ENCODE peak calls at places on chromosomes 4 and X, in seven cellular contexts. X, O, J, L, S, W and Y are unnamed samples. For H3K27me3, the result is how much of the 10 kb centered on the place peaks cover.

GRCh38 chr4:110087116-110087708 is 111.2 kb downstream of the ELOVL6 start:
- ATAC-seq in X (peak), O (no peak), J (no peak), L (peak), S (no peak), W (no peak), Y (no peak)

GRCh38 chrX:33183366-33183765 is 28.0 kb downstream of the DMD start:
- ATAC-seq in X (peak), O (peak), J (peak), L (peak), S (no peak), W (no peak), Y (peak)

GRCh38 chr4:1969928-1970723 is 38.6 kb downstream of the NELFA start:
- ATAC-seq in X (no peak), O (no peak), J (no peak), L (no peak), S (no peak), W (no peak), Y (no peak)

GRCh38 chr4:169756971-169757574 is 671 bp downstream of the HPF1 start:
- ATAC-seq in X (no peak), O (no peak), J (no peak), L (peak), S (no peak), W (peak), Y (peak)

GRCh38 chrX:95919605-95920004 is 765.0 kb upstream of the DIAPH2 start:
- ATAC-seq in X (no peak), O (no peak), J (no peak), L (no peak), S (no peak), W (no peak), Y (no peak)

GRCh38 chr4:158896459-158897238 is 127.8 kb downstream of the FNIP2 start:
- ATAC-seq in X (no peak), O (no peak), J (no peak), L (no peak), S (no peak), W (peak), Y (no peak)

GRCh38 chr4:94352996-94353395 is 10.4 kb upstream of the HPGDS start:
- ATAC-seq in X (no peak), O (peak), J (no peak), L (no peak), S (no peak), W (no peak), Y (no peak)

GRCh38 chrX:27336466-27337091 is 126.6 kb downstream of the PPP4R3C start:
- ATAC-seq in X (no peak), O (no peak), J (no peak), L (no peak), S (peak), W (no peak), Y (no peak)

GRCh38 chrX:154310991-154311541 is 15.5 kb downstream of the TKTL1 start:
- ATAC-seq in X (no peak), O (no peak), J (no peak), L (no peak), S (no peak), W (no peak), Y (no peak)

GRCh38 chrX:37871626-37872302 is 24.4 kb upstream of the DYNLT3 start:
- ATAC-seq in X (peak), O (peak), J (no peak), L (peak), S (peak), W (no peak), Y (no peak)

GRCh38 chr4:26905172-26905571 is 44.5 kb downstream of the STIM2 start:
- ATAC-seq in X (no peak), O (no peak), J (no peak), L (no peak), S (no peak), W (no peak), Y (no peak)

GRCh38 chr4:128831526-128832252 is 22.2 kb downstream of the JADE1 start:
- ATAC-seq in X (no peak), O (no peak), J (no peak), L (no peak), S (peak), W (no peak), Y (no peak)

GRCh38 chr4:42399393-42399792 is 2.1 kb downstream of the SHISA3 start:
- ATAC-seq in X (peak), O (no peak), J (peak), L (peak), S (peak), W (no peak), Y (no peak)

GRCh38 chr4:106444557-106444956 is 76.0 kb upstream of the GIMD1 start:
- ATAC-seq in X (no peak), O (no peak), J (no peak), L (no peak), S (no peak), W (no peak), Y (no peak)

GRCh38 chrX:47958943-47959342 is 44.8 kb downstream of the ZNF182 start:
- ATAC-seq in X (no peak), O (no peak), J (no peak), L (no peak), S (peak), W (peak), Y (no peak)

DNA sequence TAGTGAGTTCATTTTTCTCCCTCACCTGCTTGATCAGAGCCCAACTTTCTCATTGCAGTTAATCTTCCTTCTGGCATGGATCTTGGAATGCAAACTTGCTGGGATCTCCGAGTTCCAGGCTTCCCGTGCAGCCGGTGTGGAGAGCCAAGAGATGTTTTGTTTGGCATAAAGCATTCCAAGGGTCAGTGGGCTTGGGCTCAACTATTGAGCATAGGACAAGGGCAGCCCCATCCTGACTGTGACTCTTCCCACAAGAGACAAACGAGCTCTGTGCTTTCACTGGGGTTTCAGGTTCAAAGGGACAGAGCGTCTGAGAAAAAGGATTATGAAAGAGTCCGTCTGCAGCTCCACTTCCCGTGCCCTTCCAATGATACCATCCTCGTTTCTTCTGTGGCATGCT is 10.5 kb downstream of the TLR7 start:
- ATAC-seq in X (no peak), O (no peak), J (no peak), L (no peak), S (no peak), W (no peak), Y (no peak)
- H3K27me3 ChIP-seq in X (under half), O (under half), J (under half), L (under half), S (under half), W (under half), Y (under half)

DNA sequence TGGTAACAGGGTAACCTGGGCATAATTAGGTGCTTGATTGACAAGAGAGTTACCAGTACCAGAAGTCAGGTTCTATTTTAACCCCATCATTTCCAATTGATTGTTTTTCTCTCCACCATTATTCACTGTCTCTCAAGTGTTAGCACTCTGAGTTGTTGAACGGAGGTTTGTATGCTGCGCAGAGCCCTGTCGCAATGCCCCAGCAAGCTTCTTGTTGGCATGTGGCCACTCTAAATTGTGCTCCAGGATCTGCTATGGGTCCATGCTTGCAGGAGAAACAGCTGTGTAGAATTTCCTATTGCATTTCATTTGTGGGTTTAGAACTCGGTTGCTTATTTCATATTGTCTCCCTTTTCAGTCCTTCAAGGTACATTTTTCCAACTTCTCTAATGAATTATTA is 98.2 kb downstream of the KLHL8 start:
- ATAC-seq in X (peak), O (peak), J (no peak), L (no peak), S (no peak), W (no peak), Y (no peak)
- H3K4me3 ChIP-seq in X (no peak), O (peak), J (no peak), L (no peak), S (no peak), W (no peak), Y (no peak)

GRCh38 chr4:48481581-48481980 is 1.6 kb upstream of the SLC10A4 start:
- ATAC-seq in X (no peak), O (no peak), J (no peak), L (no peak), S (no peak), W (no peak), Y (no peak)
- H3K27me3 ChIP-seq in X (under half), O (under half), J (under half), L (under half), S (under half), W (under half), Y (half or more)

GRCh38 chr4:113976937-113977855 is 2.3 kb downstream of the ARSJ start:
- ATAC-seq in X (peak), O (no peak), J (no peak), L (no peak), S (no peak), W (no peak), Y (no peak)

GRCh38 chr4:113973349-113973748 is 6.1 kb downstream of the ARSJ start:
- ATAC-seq in X (no peak), O (no peak), J (no peak), L (no peak), S (no peak), W (no peak), Y (no peak)

GRCh38 chr4:113978105-113978504 is 1.3 kb downstream of the ARSJ start:
- ATAC-seq in X (no peak), O (no peak), J (no peak), L (no peak), S (no peak), W (no peak), Y (no peak)

GRCh38 chr4:113974467-113974866 is 5.0 kb downstream of the ARSJ start:
- ATAC-seq in X (no peak), O (no peak), J (no peak), L (no peak), S (no peak), W (no peak), Y (no peak)

DNA sequence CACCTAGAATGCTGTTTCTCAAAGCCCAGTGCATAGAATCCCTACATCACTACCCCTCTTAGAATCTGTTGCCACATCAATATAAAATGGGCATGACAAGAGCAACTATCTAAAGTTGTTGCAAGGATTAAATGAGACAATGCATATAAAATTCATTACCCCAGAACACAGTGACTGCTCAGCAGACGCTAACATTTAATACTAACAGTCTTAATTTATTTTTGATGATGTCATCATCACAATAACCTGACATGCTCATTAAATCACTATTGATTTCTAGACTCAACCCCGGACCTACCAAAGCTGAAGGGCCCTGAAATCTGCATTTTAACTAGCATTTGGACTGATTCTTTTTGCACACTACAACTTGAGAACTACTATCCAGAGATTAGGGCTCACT is 3.9 kb downstream of the ARSJ start:
- ATAC-seq in X (no peak), O (no peak), J (no peak), L (no peak), S (no peak), W (no peak), Y (no peak)
- H3K4me3 ChIP-seq in X (no peak), O (no peak), J (peak), L (peak), S (peak), W (no peak), Y (peak)

DNA sequence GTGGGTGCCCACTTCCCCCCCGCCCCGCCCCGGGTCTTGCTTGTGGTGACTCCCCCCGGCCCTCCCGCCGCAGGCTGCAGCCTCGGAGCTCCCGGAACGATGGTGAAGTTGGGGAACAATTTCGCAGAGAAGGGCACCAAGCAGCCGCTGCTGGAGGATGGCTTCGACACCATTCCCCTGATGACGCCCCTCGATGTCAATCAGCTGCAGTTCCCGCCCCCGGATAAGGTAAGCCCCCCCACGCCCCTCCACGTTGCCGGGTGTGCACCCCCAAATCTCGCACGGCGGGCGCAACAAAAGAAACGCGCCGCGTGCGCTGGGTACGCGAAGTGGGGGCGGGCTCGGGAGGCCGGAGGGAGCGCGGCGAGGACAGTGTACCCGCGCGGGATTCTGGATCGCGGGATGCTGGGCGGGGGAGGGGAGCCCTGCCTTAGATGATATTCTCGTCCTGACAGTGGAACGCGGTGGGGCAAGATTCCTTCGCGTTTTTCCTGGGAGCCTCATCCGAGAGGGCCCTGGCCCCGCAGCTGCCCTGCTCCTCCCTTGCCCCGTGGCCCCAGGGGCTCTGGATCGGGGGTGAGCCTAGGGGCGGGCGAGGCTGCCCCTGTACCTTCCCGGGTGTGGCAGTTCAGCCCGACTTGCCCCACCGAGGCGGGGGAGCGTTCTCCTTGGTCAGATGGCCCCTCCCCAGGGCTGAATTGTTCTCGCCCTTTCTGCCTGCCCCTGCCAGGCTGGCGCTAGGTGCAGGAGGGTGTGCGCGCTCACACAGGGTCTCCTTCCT is 819 bp downstream of the NSG1 start:
- ATAC-seq in X (peak), O (no peak), J (no peak), L (no peak), S (no peak), W (peak), Y (no peak)
- H3K27me3 ChIP-seq in X (under half), O (under half), J (under half), L (half or more), S (under half), W (under half), Y (half or more)

GRCh38 chr4:182276214-182277109 is 33.3 kb downstream of the TENM3 start:
- ATAC-seq in X (no peak), O (no peak), J (no peak), L (no peak), S (no peak), W (no peak), Y (no peak)
- H3K4me3 ChIP-seq in X (no peak), O (no peak), J (no peak), L (no peak), S (no peak), W (no peak), Y (no peak)